ENCODE peak calls at places on chromosomes 4 and X, in seven cellular contexts. One of them, this sample, is unnamed.

GRCh38 chrX:56564921-56565861 is 1.8 kb downstream of the UBQLN2 start:
- DNase-seq in CD8-positive, alpha-beta T cell: no peak
- DNase-seq in epithelial cell of esophagus: no peak
- DNase-seq in AG10803: no peak
- DNase-seq in ovary: no peak
- DNase-seq in H9: no peak
- DNase-seq in LNCaP clone FGC: no peak
- DNase-seq in this sample: peak

GRCh38 chr4:84403656-84404055 is 95.4 kb downstream of the NKX6-1 start:
- DNase-seq in CD8-positive, alpha-beta T cell: no peak
- DNase-seq in epithelial cell of esophagus: no peak
- DNase-seq in AG10803: peak
- DNase-seq in ovary: no peak
- DNase-seq in H9: no peak
- DNase-seq in LNCaP clone FGC: no peak
- DNase-seq in this sample: no peak

GRCh38 chr4:2712261-2712842 is 43.8 kb downstream of the TNIP2 start:
- DNase-seq in CD8-positive, alpha-beta T cell: no peak
- DNase-seq in epithelial cell of esophagus: no peak
- DNase-seq in AG10803: no peak
- DNase-seq in ovary: no peak
- DNase-seq in H9: peak
- DNase-seq in LNCaP clone FGC: no peak
- DNase-seq in this sample: peak

GRCh38 chr4:121217385-121217784 is 53.3 kb upstream of the TNIP3 start:
- DNase-seq in CD8-positive, alpha-beta T cell: no peak
- DNase-seq in epithelial cell of esophagus: no peak
- DNase-seq in AG10803: peak
- DNase-seq in ovary: no peak
- DNase-seq in H9: no peak
- DNase-seq in LNCaP clone FGC: no peak
- DNase-seq in this sample: no peak

GRCh38 chr4:170047774-170048354 is 21.7 kb upstream of the MFAP3L start:
- DNase-seq in CD8-positive, alpha-beta T cell: peak
- DNase-seq in epithelial cell of esophagus: peak
- DNase-seq in AG10803: peak
- DNase-seq in ovary: peak
- DNase-seq in H9: no peak
- DNase-seq in LNCaP clone FGC: peak
- DNase-seq in this sample: peak

GRCh38 chrX:131588995-131589394 is 45.1 kb downstream of the OR13H1 start:
- DNase-seq in CD8-positive, alpha-beta T cell: no peak
- DNase-seq in epithelial cell of esophagus: no peak
- DNase-seq in AG10803: no peak
- DNase-seq in ovary: no peak
- DNase-seq in H9: no peak
- DNase-seq in LNCaP clone FGC: no peak
- DNase-seq in this sample: no peak

GRCh38 chr4:78426972-78427371 is 124.6 kb upstream of the ANXA3 start:
- DNase-seq in CD8-positive, alpha-beta T cell: no peak
- DNase-seq in epithelial cell of esophagus: no peak
- DNase-seq in AG10803: no peak
- DNase-seq in ovary: no peak
- DNase-seq in H9: no peak
- DNase-seq in LNCaP clone FGC: no peak
- DNase-seq in this sample: no peak

GRCh38 chr4:123120473-123120872 is 198.1 kb upstream of the NUDT6 start:
- DNase-seq in CD8-positive, alpha-beta T cell: no peak
- DNase-seq in epithelial cell of esophagus: peak
- DNase-seq in AG10803: peak
- DNase-seq in ovary: no peak
- DNase-seq in H9: no peak
- DNase-seq in LNCaP clone FGC: no peak
- DNase-seq in this sample: no peak

GRCh38 chr4:40948017-40948416 is 198.3 kb downstream of the NSUN7 start:
- DNase-seq in CD8-positive, alpha-beta T cell: no peak
- DNase-seq in epithelial cell of esophagus: no peak
- DNase-seq in AG10803: no peak
- DNase-seq in ovary: no peak
- DNase-seq in H9: no peak
- DNase-seq in LNCaP clone FGC: no peak
- DNase-seq in this sample: no peak

GRCh38 chr4:90120037-90120436 is 7.2 kb upstream of the CCSER1 start:
- DNase-seq in CD8-positive, alpha-beta T cell: no peak
- DNase-seq in epithelial cell of esophagus: peak
- DNase-seq in AG10803: no peak
- DNase-seq in ovary: no peak
- DNase-seq in H9: no peak
- DNase-seq in LNCaP clone FGC: no peak
- DNase-seq in this sample: no peak

GRCh38 chrX:79146552-79147390 is 2.3 kb downstream of the GPR174 start:
- DNase-seq in CD8-positive, alpha-beta T cell: no peak
- DNase-seq in epithelial cell of esophagus: no peak
- DNase-seq in AG10803: no peak
- DNase-seq in ovary: no peak
- DNase-seq in H9: no peak
- DNase-seq in LNCaP clone FGC: no peak
- DNase-seq in this sample: no peak

GRCh38 chr4:130359537-130359936 is 1263.6 kb downstream of the C4orf33 start:
- DNase-seq in CD8-positive, alpha-beta T cell: no peak
- DNase-seq in epithelial cell of esophagus: peak
- DNase-seq in AG10803: peak
- DNase-seq in ovary: no peak
- DNase-seq in H9: no peak
- DNase-seq in LNCaP clone FGC: no peak
- DNase-seq in this sample: no peak

GRCh38 chr4:98627883-98628282 is 30.5 kb downstream of the TSPAN5 start:
- DNase-seq in CD8-positive, alpha-beta T cell: no peak
- DNase-seq in epithelial cell of esophagus: peak
- DNase-seq in AG10803: peak
- DNase-seq in ovary: no peak
- DNase-seq in H9: no peak
- DNase-seq in LNCaP clone FGC: no peak
- DNase-seq in this sample: no peak

GRCh38 chr4:189807031-189807430 is 133.6 kb upstream of the FRG1 start:
- DNase-seq in CD8-positive, alpha-beta T cell: no peak
- DNase-seq in epithelial cell of esophagus: no peak
- DNase-seq in AG10803: no peak
- DNase-seq in ovary: no peak
- DNase-seq in H9: no peak
- DNase-seq in LNCaP clone FGC: no peak
- DNase-seq in this sample: no peak

GRCh38 chr4:125140966-125141495 is 173.7 kb upstream of the FAT4 start:
- DNase-seq in CD8-positive, alpha-beta T cell: no peak
- DNase-seq in epithelial cell of esophagus: peak
- DNase-seq in AG10803: peak
- DNase-seq in ovary: no peak
- DNase-seq in H9: no peak
- DNase-seq in LNCaP clone FGC: no peak
- DNase-seq in this sample: no peak

GRCh38 chr4:16926214-16926613 is 27.8 kb upstream of the LDB2 start:
- DNase-seq in CD8-positive, alpha-beta T cell: no peak
- DNase-seq in epithelial cell of esophagus: no peak
- DNase-seq in AG10803: no peak
- DNase-seq in ovary: no peak
- DNase-seq in H9: no peak
- DNase-seq in LNCaP clone FGC: no peak
- DNase-seq in this sample: no peak

GRCh38 chrX:133776072-133776471 is 209.3 kb downstream of the GPC3 start:
- DNase-seq in CD8-positive, alpha-beta T cell: peak
- DNase-seq in epithelial cell of esophagus: peak
- DNase-seq in AG10803: no peak
- DNase-seq in ovary: no peak
- DNase-seq in H9: peak
- DNase-seq in LNCaP clone FGC: no peak
- DNase-seq in this sample: peak

GRCh38 chr4:182139481-182139880 is 103.7 kb upstream of the TENM3 start:
- DNase-seq in CD8-positive, alpha-beta T cell: no peak
- DNase-seq in epithelial cell of esophagus: no peak
- DNase-seq in AG10803: no peak
- DNase-seq in ovary: no peak
- DNase-seq in H9: no peak
- DNase-seq in LNCaP clone FGC: no peak
- DNase-seq in this sample: no peak

GRCh38 chr4:122914938-122915337 is 7.5 kb downstream of the NUDT6 start:
- DNase-seq in CD8-positive, alpha-beta T cell: no peak
- DNase-seq in epithelial cell of esophagus: peak
- DNase-seq in AG10803: peak
- DNase-seq in ovary: no peak
- DNase-seq in H9: no peak
- DNase-seq in LNCaP clone FGC: no peak
- DNase-seq in this sample: no peak

GRCh38 chr4:186586190-186586589 is 30.8 kb upstream of the MTNR1A start:
- DNase-seq in CD8-positive, alpha-beta T cell: no peak
- DNase-seq in epithelial cell of esophagus: no peak
- DNase-seq in AG10803: no peak
- DNase-seq in ovary: no peak
- DNase-seq in H9: no peak
- DNase-seq in LNCaP clone FGC: no peak
- DNase-seq in this sample: no peak

GRCh38 chrX:46627700-46628405 is 54.3 kb downstream of the CHST7 start:
- DNase-seq in CD8-positive, alpha-beta T cell: no peak
- DNase-seq in epithelial cell of esophagus: no peak
- DNase-seq in AG10803: no peak
- DNase-seq in ovary: peak
- DNase-seq in H9: no peak
- DNase-seq in LNCaP clone FGC: peak
- DNase-seq in this sample: no peak

GRCh38 chr4:143397887-143398286 is 61.2 kb downstream of the GAB1 start:
- DNase-seq in CD8-positive, alpha-beta T cell: no peak
- DNase-seq in epithelial cell of esophagus: no peak
- DNase-seq in AG10803: no peak
- DNase-seq in ovary: no peak
- DNase-seq in H9: no peak
- DNase-seq in LNCaP clone FGC: no peak
- DNase-seq in this sample: no peak

GRCh38 chr4:88846232-88846790 is 148.7 kb upstream of the NAP1L5 start:
- DNase-seq in CD8-positive, alpha-beta T cell: no peak
- DNase-seq in epithelial cell of esophagus: peak
- DNase-seq in AG10803: no peak
- DNase-seq in ovary: no peak
- DNase-seq in H9: no peak
- DNase-seq in LNCaP clone FGC: no peak
- DNase-seq in this sample: no peak

GRCh38 chr4:183550345-183551080 is 45.7 kb downstream of the ING2 start:
- DNase-seq in CD8-positive, alpha-beta T cell: no peak
- DNase-seq in epithelial cell of esophagus: no peak
- DNase-seq in AG10803: no peak
- DNase-seq in ovary: no peak
- DNase-seq in H9: no peak
- DNase-seq in LNCaP clone FGC: no peak
- DNase-seq in this sample: no peak

GRCh38 chr4:10655968-10656367 is 28.6 kb downstream of the CLNK start:
- DNase-seq in CD8-positive, alpha-beta T cell: no peak
- DNase-seq in epithelial cell of esophagus: peak
- DNase-seq in AG10803: peak
- DNase-seq in ovary: no peak
- DNase-seq in H9: no peak
- DNase-seq in LNCaP clone FGC: no peak
- DNase-seq in this sample: no peak

GRCh38 chrX:72309297-72310071 is 3.8 kb upstream of the CITED1 start:
- DNase-seq in CD8-positive, alpha-beta T cell: no peak
- DNase-seq in epithelial cell of esophagus: no peak
- DNase-seq in AG10803: no peak
- DNase-seq in ovary: no peak
- DNase-seq in H9: no peak
- DNase-seq in LNCaP clone FGC: no peak
- DNase-seq in this sample: no peak

GRCh38 chr4:113146876-113147358 is 97.5 kb downstream of the ANK2 start:
- DNase-seq in CD8-positive, alpha-beta T cell: no peak
- DNase-seq in epithelial cell of esophagus: no peak
- DNase-seq in AG10803: peak
- DNase-seq in ovary: no peak
- DNase-seq in H9: no peak
- DNase-seq in LNCaP clone FGC: no peak
- DNase-seq in this sample: no peak

GRCh38 chrX:69216911-69217310 is 51.7 kb upstream of the PJA1 start:
- DNase-seq in CD8-positive, alpha-beta T cell: no peak
- DNase-seq in epithelial cell of esophagus: peak
- DNase-seq in AG10803: peak
- DNase-seq in ovary: no peak
- DNase-seq in H9: no peak
- DNase-seq in LNCaP clone FGC: no peak
- DNase-seq in this sample: no peak
- TF ChIP-seq CTCF in CD8-positive, alpha-beta T cell: no peak
- TF ChIP-seq CTCF in epithelial cell of esophagus: no peak
- TF ChIP-seq CTCF in AG10803: no peak
- TF ChIP-seq CTCF in ovary: no peak
- TF ChIP-seq CTCF in H9: no peak
- TF ChIP-seq CTCF in LNCaP clone FGC: no peak
- TF ChIP-seq CTCF in this sample: no peak

GRCh38 chr4:4271912-4272311 is 18.0 kb downstream of the LYAR start:
- DNase-seq in CD8-positive, alpha-beta T cell: no peak
- DNase-seq in epithelial cell of esophagus: no peak
- DNase-seq in AG10803: peak
- DNase-seq in ovary: no peak
- DNase-seq in H9: no peak
- DNase-seq in LNCaP clone FGC: no peak
- DNase-seq in this sample: no peak
- TF ChIP-seq CTCF in CD8-positive, alpha-beta T cell: no peak
- TF ChIP-seq CTCF in epithelial cell of esophagus: no peak
- TF ChIP-seq CTCF in AG10803: no peak
- TF ChIP-seq CTCF in ovary: no peak
- TF ChIP-seq CTCF in H9: peak
- TF ChIP-seq CTCF in LNCaP clone FGC: peak
- TF ChIP-seq CTCF in this sample: no peak

GRCh38 chr4:74534121-74534520 is 89.2 kb downstream of the AREG start:
- DNase-seq in CD8-positive, alpha-beta T cell: no peak
- DNase-seq in epithelial cell of esophagus: no peak
- DNase-seq in AG10803: peak
- DNase-seq in ovary: no peak
- DNase-seq in H9: no peak
- DNase-seq in LNCaP clone FGC: peak
- DNase-seq in this sample: no peak
- TF ChIP-seq CTCF in CD8-positive, alpha-beta T cell: no peak
- TF ChIP-seq CTCF in epithelial cell of esophagus: no peak
- TF ChIP-seq CTCF in AG10803: no peak
- TF ChIP-seq CTCF in ovary: no peak
- TF ChIP-seq CTCF in H9: no peak
- TF ChIP-seq CTCF in LNCaP clone FGC: no peak
- TF ChIP-seq CTCF in this sample: no peak

DNA sequence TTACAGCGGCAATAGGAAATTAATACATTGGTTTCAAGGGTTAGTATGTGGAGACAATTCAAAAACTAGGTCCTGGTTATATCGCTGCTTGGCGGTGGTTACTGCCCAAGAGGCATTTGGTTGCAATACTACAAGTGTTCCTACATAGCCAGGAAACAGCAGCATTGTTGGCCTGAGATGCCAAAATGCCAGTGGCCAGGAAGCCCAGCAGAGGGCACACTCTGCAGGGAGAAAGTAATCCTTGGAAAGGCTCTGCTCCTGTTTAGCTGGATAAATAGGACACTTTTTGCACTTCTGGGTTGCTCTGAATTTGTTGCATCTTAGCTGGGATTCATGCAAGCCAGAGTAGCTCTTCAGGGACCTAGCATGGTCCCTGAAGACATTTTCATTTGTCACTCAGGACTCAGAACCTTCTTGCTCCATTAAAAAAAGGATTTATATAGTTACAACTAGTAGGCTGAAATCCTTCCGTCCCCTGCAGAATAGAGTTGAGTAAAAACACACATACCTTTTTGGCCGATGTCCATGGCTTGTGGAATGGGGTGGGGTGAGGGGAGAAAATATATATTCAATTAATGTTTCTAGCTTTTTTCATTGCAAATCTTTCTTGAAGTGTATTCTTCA is 8.1 kb upstream of the GPR119 start:
- DNase-seq in CD8-positive, alpha-beta T cell: no peak
- DNase-seq in epithelial cell of esophagus: peak
- DNase-seq in AG10803: peak
- DNase-seq in ovary: peak
- DNase-seq in H9: peak
- DNase-seq in LNCaP clone FGC: peak
- DNase-seq in this sample: peak
- TF ChIP-seq CTCF in CD8-positive, alpha-beta T cell: no peak
- TF ChIP-seq CTCF in epithelial cell of esophagus: peak
- TF ChIP-seq CTCF in AG10803: peak
- TF ChIP-seq CTCF in ovary: no peak
- TF ChIP-seq CTCF in H9: peak
- TF ChIP-seq CTCF in LNCaP clone FGC: peak
- TF ChIP-seq CTCF in this sample: no peak